ENCODE peak calls at places on chromosomes 1 and 21, in eight cellular contexts. I is HTR-8/SVneo; K is NCI-H345; M is COR-L47; V is H54; W is PC-3; D is endothelial cell; U is activated CD4-positive, alpha-beta memory T cell treated with anti-CD3 and anti-CD28 coated beads, Interleukin-2, amount 10 ng/mL, durations not matched to agents 7 days and 5 days. L is an unnamed sample.

GRCh38 chr1:158652721-158653334 is 33.7 kb downstream of the SPTA1 start:
- DNase-seq in I (no peak), K (no peak), M (no peak), V (no peak), W (no peak), D (no peak), U (no peak), L (no peak)

GRCh38 chr1:9689011-9689706 is 37.6 kb downstream of the PIK3CD start:
- DNase-seq in I (peak), K (peak), M (peak), V (peak), W (peak), D (peak), U (peak), L (peak)

GRCh38 chr1:223683586-223684487 is 18.3 kb upstream of the CAPN8 start:
- DNase-seq in I (peak), K (peak), M (peak), V (no peak), W (peak), D (peak), U (peak), L (peak)

GRCh38 chr1:219088778-219089557 is 84.7 kb upstream of the LYPLAL1 start:
- DNase-seq in I (peak), K (no peak), M (no peak), V (peak), W (peak), D (no peak), U (no peak), L (peak)

GRCh38 chr1:44775930-44776748 is 799 bp downstream of the RPS8 start:
- DNase-seq in I (no peak), K (no peak), M (no peak), V (no peak), W (peak), D (no peak), U (peak), L (peak)

GRCh38 chr1:29825941-29826415 is 589.7 kb downstream of the PTPRU start:
- DNase-seq in I (no peak), K (no peak), M (no peak), V (no peak), W (no peak), D (no peak), U (peak), L (no peak)

GRCh38 chr1:24415910-24416665 is 486 bp downstream of the NIPAL3 start:
- DNase-seq in I (no peak), K (no peak), M (no peak), V (no peak), W (peak), D (no peak), U (no peak), L (no peak)

GRCh38 chr1:172533511-172534116 is 664 bp downstream of the SUCO start:
- DNase-seq in I (peak), K (peak), M (peak), V (peak), W (peak), D (peak), U (peak), L (peak)

GRCh38 chr1:9326596-9326995 is 33.9 kb downstream of the SPSB1 start:
- DNase-seq in I (no peak), K (no peak), M (no peak), V (no peak), W (no peak), D (no peak), U (no peak), L (no peak)

GRCh38 chr1:25197982-25198681 is 34.2 kb downstream of the SYF2 start:
- DNase-seq in I (no peak), K (no peak), M (no peak), V (no peak), W (peak), D (no peak), U (no peak), L (no peak)

GRCh38 chr1:72937905-72938304 is 655.6 kb upstream of the NEGR1 start:
- DNase-seq in I (no peak), K (peak), M (no peak), V (no peak), W (no peak), D (no peak), U (no peak), L (no peak)

GRCh38 chr1:91731815-91732214 is 154.1 kb downstream of the TGFBR3 start:
- DNase-seq in I (no peak), K (no peak), M (no peak), V (peak), W (peak), D (no peak), U (no peak), L (no peak)

GRCh38 chr21:29658934-29659203 is 280.9 kb downstream of the GRIK1 start:
- DNase-seq in I (no peak), K (no peak), M (no peak), V (no peak), W (no peak), D (no peak), U (no peak), L (no peak)

GRCh38 chr1:25020851-25021585 is 90.9 kb upstream of the RUNX3 start:
- DNase-seq in I (no peak), K (no peak), M (no peak), V (no peak), W (no peak), D (no peak), U (no peak), L (no peak)

GRCh38 chr1:37945743-37946702 is 830 bp downstream of the INPP5B start:
- DNase-seq in I (no peak), K (no peak), M (no peak), V (peak), W (no peak), D (peak), U (no peak), L (peak)

GRCh38 chr1:227152525-227152924 is 165.8 kb downstream of the CDC42BPA start:
- DNase-seq in I (no peak), K (no peak), M (no peak), V (no peak), W (no peak), D (no peak), U (no peak), L (no peak)

GRCh38 chr1:209106237-209106741 is 477.2 kb upstream of the CAMK1G start:
- DNase-seq in I (peak), K (peak), M (peak), V (peak), W (peak), D (no peak), U (no peak), L (no peak)

GRCh38 chr1:92476071-92476607 is 10.6 kb downstream of the GFI1 start:
- DNase-seq in I (no peak), K (peak), M (no peak), V (no peak), W (no peak), D (no peak), U (peak), L (no peak)

GRCh38 chr1:101410048-101410878 is 173.4 kb downstream of the S1PR1 start:
- DNase-seq in I (no peak), K (no peak), M (no peak), V (no peak), W (no peak), D (no peak), U (no peak), L (no peak)

GRCh38 chr21:45013271-45013841 is 61.0 kb upstream of the ADARB1 start:
- DNase-seq in I (no peak), K (no peak), M (no peak), V (no peak), W (no peak), D (no peak), U (no peak), L (no peak)

GRCh38 chr1:169003864-169004516 is 102.5 kb upstream of the ATP1B1 start:
- DNase-seq in I (no peak), K (no peak), M (no peak), V (no peak), W (peak), D (no peak), U (no peak), L (no peak)

GRCh38 chr1:125064481-125064880 is 3879.7 kb downstream of the SRGAP2C start:
- DNase-seq in I (no peak), K (no peak), M (no peak), V (no peak), W (no peak), D (no peak), U (no peak), L (no peak)

GRCh38 chr1:162357681-162358266 is 18.9 kb downstream of the SPATA46 start:
- DNase-seq in I (peak), K (no peak), M (peak), V (peak), W (peak), D (peak), U (no peak), L (peak)

GRCh38 chr1:170076199-170076598 is 1.7 kb upstream of the KIFAP3 start:
- DNase-seq in I (no peak), K (no peak), M (no peak), V (no peak), W (no peak), D (no peak), U (no peak), L (no peak)

GRCh38 chr1:112957133-112957812 is 1.3 kb upstream of the SLC16A1 start:
- DNase-seq in I (peak), K (peak), M (peak), V (peak), W (peak), D (no peak), U (peak), L (peak)

GRCh38 chr1:11842154-11843041 is 5.2 kb downstream of the NPPA start:
- DNase-seq in I (no peak), K (peak), M (peak), V (no peak), W (no peak), D (no peak), U (no peak), L (peak)

GRCh38 chr1:2595261-2595811 is 8.8 kb downstream of the PRXL2B start:
- DNase-seq in I (no peak), K (no peak), M (no peak), V (no peak), W (no peak), D (no peak), U (no peak), L (no peak)

GRCh38 chr1:220121791-220122530 is 28.0 kb downstream of the IARS2 start:
- DNase-seq in I (no peak), K (no peak), M (no peak), V (no peak), W (no peak), D (no peak), U (no peak), L (no peak)

L was measured in erythroblast.